ENCODE peak calls at places on chromosomes 13 and 19, in six cellular contexts. X is stimulated activated CD4-positive, alpha-beta T cell treated with anti-CD3 and anti-CD28 coated beads, Interleukin-2, amount 100 ng/mL, for 24 hours; W is CD4-positive, alpha-beta T cell; F is GM23338; N is hippocampal formation; D is MM.1S. M is an unnamed sample.

GRCh38 chr13:44410328-44410859 is 36.8 kb downstream of the SERP2 start:
- DNase-seq in N (no peak), F (no peak), W (no peak), X (no peak), D (no peak), M (no peak)

GRCh38 chr13:45691667-45692066 is 10.5 kb upstream of the CBY2 start:
- DNase-seq in N (no peak), F (no peak), W (no peak), D (no peak), X (no peak), M (no peak)

GRCh38 chr19:42254850-42255765 is at the start of gene ERF:
- DNase-seq in D (peak; percentile 91), X (peak; percentile 93), F (peak; percentile 95), N (peak; percentile 89), W (peak; percentile 92), M (peak; percentile 97)

GRCh38 chr13:79402074-79402635 is 3.9 kb downstream of the RBM26 start:
- DNase-seq in F (no peak), D (no peak), W (no peak), X (no peak), N (no peak), M (no peak)

GRCh38 chr19:10751109-10751972 is 33.5 kb downstream of the DNM2 start:
- DNase-seq in N (no peak), W (no peak), D (no peak), X (no peak), F (peak; percentile 39), M (no peak)

GRCh38 chr19:3931041-3931440 is 1.8 kb upstream of the NMRK2 start:
- DNase-seq in D (no peak), N (no peak), F (no peak), W (no peak), X (no peak), M (no peak)

GRCh38 chr19:8611890-8612806 is 1.6 kb upstream of the ADAMTS10 start:
- DNase-seq in N (no peak), W (no peak), F (peak; percentile 74), D (no peak), X (no peak), M (peak; percentile 88)

GRCh38 chr13:61413572-61413971 is 2.1 kb downstream of the PCDH20 start:
- DNase-seq in W (no peak), X (no peak), F (peak; percentile 33), D (no peak), N (no peak), M (peak; percentile 65)

GRCh38 chr13:45206340-45206739 is 5.5 kb upstream of the KCTD4 start:
- DNase-seq in N (no peak), X (no peak), F (no peak), W (no peak), D (no peak), M (no peak)

GRCh38 chr13:99415851-99416331 is 85.4 kb upstream of the TM9SF2 start:
- DNase-seq in F (no peak), X (peak; percentile 64), W (no peak), N (no peak), D (no peak), M (no peak)

GRCh38 chr13:32211788-32212187 is 103.4 kb downstream of the ZAR1L start:
- DNase-seq in N (no peak), D (no peak), X (no peak), F (no peak), W (no peak), M (no peak)

GRCh38 chr19:7152568-7152967 is 83.1 kb downstream of the ZNF557 start:
- DNase-seq in F (peak; percentile 25), D (no peak), N (no peak), X (no peak), W (no peak), M (no peak)

GRCh38 chr13:53144826-53145225 is 116.2 kb downstream of the OLFM4 start:
- DNase-seq in N (no peak), F (no peak), W (no peak), D (no peak), X (no peak), M (no peak)

GRCh38 chr13:41199526-41199925 is 5.2 kb upstream of the KBTBD7 start:
- DNase-seq in N (no peak), X (no peak), W (no peak), F (no peak), D (no peak), M (no peak)

GRCh38 chr13:53010374-53011105 is 18.1 kb upstream of the OLFM4 start:
- DNase-seq in D (no peak), N (no peak), F (no peak), X (no peak), W (no peak), M (no peak)

GRCh38 chr13:111267205-111267604 is 53.2 kb upstream of the TEX29 start:
- DNase-seq in X (no peak), D (no peak), N (no peak), W (no peak), F (no peak), M (no peak)

GRCh38 chr13:40490086-40490723 is 176.2 kb downstream of the FOXO1 start:
- DNase-seq in D (no peak), X (peak; percentile 51), F (no peak), N (no peak), W (peak; percentile 32), M (no peak)

GRCh38 chr19:43318203-43318602 is 35.3 kb upstream of the CD177 start:
- DNase-seq in N (no peak), W (no peak), F (no peak), X (no peak), D (no peak), M (no peak)

GRCh38 chr19:33161201-33161600 is 29.3 kb downstream of the WDR88 start:
- DNase-seq in N (no peak), X (no peak), F (no peak), W (no peak), D (no peak), M (peak; percentile 18)

GRCh38 chr13:77697208-77698103 is at the start of gene SLAIN1:
- DNase-seq in D (peak; percentile 85), X (peak; percentile 78), N (peak; percentile 92), W (peak; percentile 78), F (peak; percentile 94), M (peak; percentile 97)

GRCh38 chr19:2327773-2328400 is 499 bp downstream of the LSM7 start:
- DNase-seq in F (peak; percentile 82), D (peak; percentile 69), W (peak; percentile 23), X (peak; percentile 68), N (peak; percentile 22), M (peak; percentile 90)

GRCh38 chr19:46863818-46864629 is 3.2 kb downstream of the ARHGAP35 start:
- DNase-seq in X (no peak), F (peak; percentile 92), W (no peak), N (no peak), D (no peak), M (peak; percentile 75)

GRCh38 chr13:78133511-78133910 is 214.9 kb upstream of the EDNRB start:
- DNase-seq in X (no peak), F (no peak), W (no peak), N (no peak), D (no peak), M (no peak)

GRCh38 chr13:36193151-36193855 is 21.1 kb downstream of the SOHLH2 start:
- DNase-seq in F (no peak), N (no peak), X (no peak), D (no peak), W (no peak), M (no peak)

GRCh38 chr13:79775830-79776229 is 294.9 kb downstream of the NDFIP2 start:
- DNase-seq in F (peak; percentile 73), N (peak; percentile 76), W (no peak), D (peak; percentile 44), X (no peak), M (peak; percentile 75)

GRCh38 chr13:75495938-75496337 is 14.0 kb upstream of the TBC1D4 start:
- DNase-seq in W (no peak), F (no peak), X (no peak), N (no peak), D (no peak), M (no peak)

GRCh38 chr19:48928164-48929005 is 5.1 kb upstream of the DHDH start:
- DNase-seq in F (no peak), N (no peak), D (no peak), W (no peak), X (no peak), M (no peak)

GRCh38 chr19:16571283-16571682 is 932 bp downstream of the SLC35E1 start:
- DNase-seq in W (no peak), F (no peak), N (no peak), D (no peak), X (no peak), M (no peak)

GRCh38 chr19:38975861-38976271 is 324 bp upstream of the FBXO17 start:
- DNase-seq in W (no peak), X (no peak), F (peak; percentile 59), D (no peak), N (no peak), M (peak; percentile 83)

GRCh38 chr13:40818926-40819325 is 29.5 kb downstream of the SLC25A15 start:
- DNase-seq in X (no peak), N (no peak), W (no peak), F (no peak), D (no peak), M (no peak)

M was measured in endodermal cell.